ENCODE peak calls at places on chromosome 17, in ten cellular contexts. O, K, B, L, G, T, J, N, Q and Y are unnamed samples.
A peak's percentile ranks its signal among the peaks of the same experiment; 100 is the strongest.

GRCh38 chr17:73198930-73199260 is 6.0 kb downstream of the COG1 start:
- DNase-seq in O (no peak), K (no peak), B (no peak), L (no peak), G (no peak), T (no peak), J (no peak), N (no peak), Q (no peak), Y (no peak)

GRCh38 chr17:48672340-48672739 is 46.2 kb upstream of the HOXB9 start:
- DNase-seq in O (no peak), K (no peak), B (no peak), L (no peak), G (no peak), T (no peak), J (no peak), N (no peak), Q (no peak), Y (no peak)

GRCh38 chr17:47852113-47852949 is 1.4 kb upstream of the SP6 start:
- DNase-seq in O (no peak), K (no peak), B (no peak), L (no peak), G (no peak), T (no peak), J (no peak), N (no peak), Q (no peak), Y (no peak)

GRCh38 chr17:39740357-39741111 is 2.8 kb downstream of the GRB7 start:
- DNase-seq in O (no peak), K (no peak), B (peak; percentile 12), L (no peak), G (peak; percentile 60), T (peak; percentile 41), J (no peak), N (no peak), Q (peak; percentile 96), Y (peak; percentile 57)

GRCh38 chr17:67245694-67246397 is 850 bp upstream of the HELZ start:
- DNase-seq in O (no peak), K (peak; percentile 24), B (peak; percentile 12), L (peak; percentile 94), G (no peak), T (peak; percentile 56), J (no peak), N (peak; percentile 74), Q (peak; percentile 90), Y (peak; percentile 56)

GRCh38 chr17:7553356-7553755 is 4.5 kb downstream of the TNFSF12 start:
- DNase-seq in O (no peak), K (no peak), B (no peak), L (no peak), G (no peak), T (no peak), J (no peak), N (no peak), Q (no peak), Y (no peak)

GRCh38 chr17:79695293-79696158 is 35.2 kb upstream of the ENPP7 start:
- DNase-seq in O (peak; percentile 14), K (no peak), B (peak; percentile 39), L (no peak), G (no peak), T (peak; percentile 30), J (no peak), N (no peak), Q (no peak), Y (no peak)

GRCh38 chr17:386145-386876 is 33.7 kb upstream of the RPH3AL start:
- DNase-seq in O (peak; percentile 77), K (peak; percentile 84), B (peak; percentile 34), L (peak; percentile 93), G (peak; percentile 96), T (peak; percentile 82), J (peak; percentile 78), N (peak; percentile 93), Q (peak; percentile 86), Y (peak; percentile 89)

GRCh38 chr17:17440938-17441730 is 35.7 kb upstream of the MED9 start:
- DNase-seq in O (no peak), K (no peak), B (no peak), L (no peak), G (no peak), T (no peak), J (no peak), N (no peak), Q (no peak), Y (no peak)

GRCh38 chr17:59439261-59439660 is 107.8 kb downstream of the YPEL2 start:
- DNase-seq in O (no peak), K (no peak), B (peak; percentile 23), L (no peak), G (no peak), T (no peak), J (no peak), N (no peak), Q (no peak), Y (no peak)

GRCh38 chr17:13417551-13417950 is 184.2 kb downstream of the HS3ST3A1 start:
- DNase-seq in O (no peak), K (no peak), B (no peak), L (no peak), G (no peak), T (no peak), J (no peak), N (no peak), Q (no peak), Y (no peak)

GRCh38 chr17:75110307-75110937 is 653 bp downstream of the ARMC7 start:
- DNase-seq in O (peak; percentile 44), K (no peak), B (no peak), L (peak; percentile 45), G (no peak), T (peak; percentile 50), J (no peak), N (no peak), Q (peak; percentile 76), Y (peak; percentile 55)

GRCh38 chr17:81428521-81428920 is 33.3 kb downstream of the BAHCC1 start:
- DNase-seq in O (no peak), K (no peak), B (no peak), L (no peak), G (no peak), T (no peak), J (no peak), N (no peak), Q (no peak), Y (no peak)

GRCh38 chr17:27540300-27541105 is 84.3 kb downstream of the KSR1 start:
- DNase-seq in O (peak; percentile 99), K (peak; percentile 76), B (no peak), L (no peak), G (peak; percentile 81), T (peak; percentile 98), J (peak; percentile 96), N (peak; percentile 82), Q (no peak), Y (peak; percentile 75)

GRCh38 chr17:3846739-3847670 is 959 bp upstream of the NCBP3 start:
- DNase-seq in O (no peak), K (no peak), B (no peak), L (no peak), G (no peak), T (no peak), J (no peak), N (no peak), Q (no peak), Y (no peak)

GRCh38 chr17:3845754-3846738 is at the start of gene NCBP3:
- DNase-seq in O (peak; percentile 92), K (peak; percentile 90), B (peak; percentile 93), L (peak; percentile 98), G (peak; percentile 97), T (peak; percentile 92), J (peak; percentile 86), N (peak; percentile 95), Q (peak; percentile 94), Y (peak; percentile 90)

GRCh38 chr17:3845361-3845753 is 689 bp downstream of the NCBP3 start:
- DNase-seq in O (peak; percentile 30), K (no peak), B (peak; percentile 39), L (no peak), G (peak; percentile 53), T (peak; percentile 26), J (no peak), N (no peak), Q (no peak), Y (no peak)

GRCh38 chr17:3848229-3848628 is 2.2 kb upstream of the NCBP3 start:
- DNase-seq in O (no peak), K (no peak), B (no peak), L (no peak), G (no peak), T (no peak), J (no peak), N (no peak), Q (no peak), Y (no peak)

DNA sequence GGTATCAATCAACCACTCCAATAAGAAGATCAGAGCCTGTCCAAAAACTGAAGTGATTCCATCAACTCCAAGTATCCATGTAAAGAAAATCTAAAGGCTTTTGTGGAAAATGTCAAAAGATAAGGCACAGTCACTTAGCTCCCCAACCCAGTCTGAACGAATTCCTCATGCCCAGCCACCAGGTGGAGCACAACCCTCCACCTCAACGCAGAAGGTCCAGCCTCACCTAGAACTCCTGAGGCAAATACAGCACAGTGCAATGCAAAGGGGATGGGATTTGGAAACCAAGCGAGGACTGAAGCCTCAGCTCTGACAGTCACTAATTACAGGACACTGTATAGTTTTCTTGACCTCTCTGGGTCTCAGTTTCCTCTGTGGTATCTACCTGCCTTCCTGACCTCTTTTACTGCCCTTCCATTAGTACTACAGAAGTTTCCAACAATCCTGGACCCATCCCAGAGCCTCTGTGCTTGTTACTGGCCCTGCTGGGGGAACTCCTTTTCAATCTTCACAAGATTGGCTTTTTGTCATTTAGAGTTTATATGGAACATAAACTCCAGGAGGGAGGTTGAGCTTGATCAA is 2.0 kb downstream of the NCBP3 start:
- DNase-seq in O (no peak), K (no peak), B (peak; percentile 40), L (peak; percentile 58), G (peak; percentile 87), T (peak; percentile 62), J (no peak), N (no peak), Q (peak; percentile 74), Y (peak; percentile 63)
- TF ChIP-seq CTCF in O (peak; percentile 31), K (peak; percentile 57), B (peak; percentile 66), L (peak; percentile 69), G (peak; percentile 83), T (peak; percentile 61), J (no peak), N (peak; percentile 56), Q (peak; percentile 80), Y (peak; percentile 45)

GRCh38 chr17:16212793-16213192 is 2.5 kb downstream of the NCOR1 start:
- DNase-seq in O (no peak), K (no peak), B (no peak), L (no peak), G (no peak), T (no peak), J (no peak), N (no peak), Q (no peak), Y (peak; percentile 46)
- H3K4me1 ChIP-seq in O (peaks cover 43% of the 10 kb centered on the region), K (peaks cover 70% of the 10 kb centered on the region), B (peaks cover 16% of the 10 kb centered on the region), L (peaks cover 9% of the 10 kb centered on the region), G (peaks cover 44% of the 10 kb centered on the region), T (peaks cover 41% of the 10 kb centered on the region), J (peaks cover 8% of the 10 kb centered on the region), N (peaks cover 66% of the 10 kb centered on the region), Q (no peaks in the 10 kb centered on the region), Y (no peaks in the 10 kb centered on the region)

GRCh38 chr17:42743595-42744282 is 1.1 kb downstream of the EZH1 start:
- DNase-seq in O (no peak), K (no peak), B (no peak), L (no peak), G (peak; percentile 61), T (no peak), J (no peak), N (no peak), Q (no peak), Y (no peak)
- TF ChIP-seq CTCF in O (no peak), K (no peak), B (peak; percentile 13), L (peak; percentile 14), G (no peak), T (no peak), J (no peak), N (no peak), Q (peak; percentile 30), Y (no peak)

GRCh38 chr17:57605734-57606105 is 139.4 kb downstream of the CCDC182 start:
- DNase-seq in O (no peak), K (no peak), B (no peak), L (no peak), G (no peak), T (no peak), J (no peak), N (no peak), Q (no peak), Y (no peak)
- H3K4me1 ChIP-seq in O (peaks cover 60% of the 10 kb centered on the region), K (peaks cover 43% of the 10 kb centered on the region), B (no peaks in the 10 kb centered on the region), L (peaks cover 44% of the 10 kb centered on the region), G (peaks cover 20% of the 10 kb centered on the region), T (peaks cover 63% of the 10 kb centered on the region), J (peaks cover 12% of the 10 kb centered on the region), N (peaks cover 58% of the 10 kb centered on the region), Q (peaks cover 3% of the 10 kb centered on the region), Y (peaks cover 29% of the 10 kb centered on the region)